ENCODE peak calls at places on chromosomes 3 and 15, in five cellular contexts. One of them, this sample, is unnamed.

GRCh38 chr3:117567903-117568302 is 858.3 kb downstream of the TUSC7 start:
- DNase-seq in H9: no peak
- DNase-seq in neuronal stem cell: no peak
- DNase-seq in trophoblast cell: no peak
- DNase-seq in mesenchymal stem cell: no peak
- DNase-seq in this sample: no peak

GRCh38 chr3:138950006-138950644 is 3.1 kb downstream of the FOXL2NB start:
- DNase-seq in H9: peak; percentile 62
- DNase-seq in trophoblast cell: no peak
- DNase-seq in neuronal stem cell: no peak
- DNase-seq in mesenchymal stem cell: peak; percentile 36
- DNase-seq in this sample: peak; percentile 73

GRCh38 chr15:94367726-94368535 is 136.6 kb downstream of the MCTP2 start:
- DNase-seq in mesenchymal stem cell: no peak
- DNase-seq in H9: no peak
- DNase-seq in neuronal stem cell: no peak
- DNase-seq in trophoblast cell: no peak
- DNase-seq in this sample: no peak

GRCh38 chr15:93462690-93463089 is 373.7 kb upstream of the RGMA start:
- DNase-seq in trophoblast cell: no peak
- DNase-seq in mesenchymal stem cell: no peak
- DNase-seq in H9: no peak
- DNase-seq in neuronal stem cell: no peak
- DNase-seq in this sample: no peak

GRCh38 chr3:112425858-112426750 is 73.2 kb downstream of the BTLA start:
- DNase-seq in neuronal stem cell: no peak
- DNase-seq in trophoblast cell: no peak
- DNase-seq in H9: no peak
- DNase-seq in mesenchymal stem cell: no peak
- DNase-seq in this sample: no peak

GRCh38 chr3:130743354-130743753 is 3.3 kb downstream of the PIK3R4 start:
- DNase-seq in H9: no peak
- DNase-seq in trophoblast cell: no peak
- DNase-seq in mesenchymal stem cell: no peak
- DNase-seq in neuronal stem cell: no peak
- DNase-seq in this sample: no peak

GRCh38 chr3:23884481-23884880 is 32.3 kb downstream of the NKIRAS1 start:
- DNase-seq in trophoblast cell: no peak
- DNase-seq in neuronal stem cell: no peak
- DNase-seq in H9: no peak
- DNase-seq in mesenchymal stem cell: no peak
- DNase-seq in this sample: no peak

GRCh38 chr3:13172644-13173013 is 99.4 kb upstream of the IQSEC1 start:
- DNase-seq in mesenchymal stem cell: no peak
- DNase-seq in trophoblast cell: no peak
- DNase-seq in H9: no peak
- DNase-seq in neuronal stem cell: no peak
- DNase-seq in this sample: no peak

GRCh38 chr15:60396964-60397771 is 618 bp downstream of the ANXA2 start:
- DNase-seq in neuronal stem cell: no peak
- DNase-seq in trophoblast cell: peak; percentile 71
- DNase-seq in H9: peak; percentile 65
- DNase-seq in mesenchymal stem cell: peak; percentile 82
- DNase-seq in this sample: peak; percentile 67

GRCh38 chr3:186938716-186939115 is 8.4 kb downstream of the ST6GAL1 start:
- DNase-seq in neuronal stem cell: no peak
- DNase-seq in mesenchymal stem cell: peak; percentile 40
- DNase-seq in H9: no peak
- DNase-seq in trophoblast cell: no peak
- DNase-seq in this sample: no peak

GRCh38 chr3:49199244-49199899 is 28.0 kb downstream of the KLHDC8B start:
- DNase-seq in neuronal stem cell: no peak
- DNase-seq in mesenchymal stem cell: no peak
- DNase-seq in H9: peak; percentile 93
- DNase-seq in trophoblast cell: peak; percentile 24
- DNase-seq in this sample: no peak

GRCh38 chr15:95059346-95059905 is 828.1 kb downstream of the MCTP2 start:
- DNase-seq in trophoblast cell: peak; percentile 13
- DNase-seq in H9: no peak
- DNase-seq in neuronal stem cell: no peak
- DNase-seq in mesenchymal stem cell: no peak
- DNase-seq in this sample: no peak

GRCh38 chr15:69277316-69277715 is 21.4 kb upstream of the PAQR5 start:
- DNase-seq in mesenchymal stem cell: no peak
- DNase-seq in neuronal stem cell: no peak
- DNase-seq in trophoblast cell: no peak
- DNase-seq in H9: no peak
- DNase-seq in this sample: no peak
- H2BK12ac ChIP-seq in mesenchymal stem cell: no peak overlapping the region
- H2BK12ac ChIP-seq in neuronal stem cell: no peak overlapping the region
- H2BK12ac ChIP-seq in trophoblast cell: no peak overlapping the region
- H2BK12ac ChIP-seq in H9: no peak overlapping the region
- H2BK12ac ChIP-seq in this sample: no peak overlapping the region

DNA sequence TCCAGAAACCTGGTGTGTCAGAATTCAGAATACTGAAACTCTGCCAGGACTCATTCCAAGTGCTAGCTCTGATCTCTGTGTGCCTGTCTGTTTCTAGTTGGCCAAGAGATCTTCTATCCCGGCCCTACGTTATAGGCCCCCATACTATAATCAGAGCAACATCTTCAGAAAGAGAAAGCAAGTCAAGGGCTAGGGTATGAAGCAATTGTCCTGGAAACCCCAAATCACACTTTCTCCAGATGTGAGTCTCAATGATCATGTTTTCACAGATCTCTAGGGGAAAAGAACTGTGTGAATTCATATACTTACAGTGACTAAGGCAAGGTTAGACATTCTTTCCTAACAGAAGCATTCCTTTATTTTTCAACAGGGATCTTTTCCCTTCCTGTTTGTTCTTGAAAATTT is 309.7 kb downstream of the SLC9A9 start:
- DNase-seq in H9: no peak
- DNase-seq in mesenchymal stem cell: peak; percentile 77
- DNase-seq in trophoblast cell: no peak
- DNase-seq in neuronal stem cell: no peak
- DNase-seq in this sample: no peak
- H3K9ac ChIP-seq in H9: no peak overlapping the region
- H3K9ac ChIP-seq in mesenchymal stem cell: peak overlapping the region; percentile 76
- H3K9ac ChIP-seq in trophoblast cell: no peak overlapping the region
- H3K9ac ChIP-seq in neuronal stem cell: no peak overlapping the region
- H3K9ac ChIP-seq in this sample: no peak overlapping the region

DNA sequence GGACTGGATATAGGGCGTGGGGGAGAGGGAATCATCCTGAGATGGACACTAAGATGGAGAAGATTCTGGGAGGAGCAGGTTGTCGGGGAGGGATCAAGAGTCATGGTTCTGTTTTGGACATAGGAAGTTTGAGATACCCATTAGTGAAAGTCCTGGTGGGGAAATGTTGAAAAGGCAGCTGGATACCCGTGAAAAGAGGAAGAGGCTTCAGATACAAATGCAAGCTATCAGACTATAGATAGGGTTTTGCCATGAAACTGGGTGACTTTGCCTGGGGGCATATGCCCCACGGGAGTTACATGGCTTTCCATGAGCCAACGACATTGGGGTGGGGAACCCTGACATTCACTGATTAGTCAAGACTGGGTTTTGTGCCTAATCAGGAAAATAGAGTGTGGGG is 1.1 kb upstream of the GPR62 start:
- DNase-seq in neuronal stem cell: no peak
- DNase-seq in trophoblast cell: no peak
- DNase-seq in H9: no peak
- DNase-seq in mesenchymal stem cell: no peak
- DNase-seq in this sample: no peak
- H2BK12ac ChIP-seq in neuronal stem cell: no peak overlapping the region
- H2BK12ac ChIP-seq in trophoblast cell: no peak overlapping the region
- H2BK12ac ChIP-seq in H9: no peak overlapping the region
- H2BK12ac ChIP-seq in mesenchymal stem cell: no peak overlapping the region
- H2BK12ac ChIP-seq in this sample: no peak overlapping the region

GRCh38 chr3:133038089-133038730 is at the start of gene TMEM108:
- DNase-seq in neuronal stem cell: peak; percentile 87
- DNase-seq in mesenchymal stem cell: peak; percentile 34
- DNase-seq in trophoblast cell: peak; percentile 75
- DNase-seq in H9: peak; percentile 97
- DNase-seq in this sample: peak; percentile 82
- H3K9ac ChIP-seq in neuronal stem cell: peak within 1 kb of the TSS; percentile 74
- H3K9ac ChIP-seq in mesenchymal stem cell: peak within 1 kb of the TSS; percentile 7
- H3K9ac ChIP-seq in trophoblast cell: peak within 1 kb of the TSS; percentile 31
- H3K9ac ChIP-seq in H9: peak within 1 kb of the TSS; percentile 26
- H3K9ac ChIP-seq in this sample: peak within 1 kb of the TSS; percentile 8